ENCODE peak calls at places on chromosomes 13 and 19, in four cellular contexts. G is kidney epithelial cell, B is brain microvascular endothelial cell, C is heart right ventricle. Q is an unnamed sample.

GRCh38 chr19:40744554-40745401 is 5.5 kb downstream of the ACTMAP start:
- DNase-seq in G (no peak), B (no peak), C (no peak), Q (no peak)

GRCh38 chr19:54209058-54209747 is 8.5 kb downstream of the RPS9 start:
- DNase-seq in G (no peak), B (no peak), C (no peak), Q (no peak)

GRCh38 chr19:48654299-48655059 is 8.5 kb upstream of the CA11 start:
- DNase-seq in G (no peak), B (no peak), C (no peak), Q (no peak)

GRCh38 chr13:28601581-28601980 is 57.3 kb upstream of the POMP start:
- DNase-seq in G (no peak), B (no peak), C (no peak), Q (no peak)

GRCh38 chr19:13087295-13087694 is 15.4 kb downstream of the LYL1 start:
- DNase-seq in G (no peak), B (no peak), C (no peak), Q (no peak)

GRCh38 chr13:23724196-23724970 is 154.2 kb downstream of the TNFRSF19 start:
- DNase-seq in G (no peak), B (no peak), C (no peak), Q (no peak)

GRCh38 chr13:51921790-51922740 is 60.3 kb downstream of the CCDC70 start:
- DNase-seq in G (no peak), B (no peak), C (no peak), Q (no peak)

GRCh38 chr13:40438022-40438692 is 228.3 kb downstream of the FOXO1 start:
- DNase-seq in G (no peak), B (no peak), C (no peak), Q (no peak)

GRCh38 chr19:10642473-10642872 is 11.7 kb upstream of the ILF3 start:
- DNase-seq in G (no peak), B (no peak), C (no peak), Q (no peak)

GRCh38 chr13:41306271-41307150 is 4.6 kb upstream of the NAA16 start:
- DNase-seq in G (no peak), B (peak), C (no peak), Q (no peak)

DNA sequence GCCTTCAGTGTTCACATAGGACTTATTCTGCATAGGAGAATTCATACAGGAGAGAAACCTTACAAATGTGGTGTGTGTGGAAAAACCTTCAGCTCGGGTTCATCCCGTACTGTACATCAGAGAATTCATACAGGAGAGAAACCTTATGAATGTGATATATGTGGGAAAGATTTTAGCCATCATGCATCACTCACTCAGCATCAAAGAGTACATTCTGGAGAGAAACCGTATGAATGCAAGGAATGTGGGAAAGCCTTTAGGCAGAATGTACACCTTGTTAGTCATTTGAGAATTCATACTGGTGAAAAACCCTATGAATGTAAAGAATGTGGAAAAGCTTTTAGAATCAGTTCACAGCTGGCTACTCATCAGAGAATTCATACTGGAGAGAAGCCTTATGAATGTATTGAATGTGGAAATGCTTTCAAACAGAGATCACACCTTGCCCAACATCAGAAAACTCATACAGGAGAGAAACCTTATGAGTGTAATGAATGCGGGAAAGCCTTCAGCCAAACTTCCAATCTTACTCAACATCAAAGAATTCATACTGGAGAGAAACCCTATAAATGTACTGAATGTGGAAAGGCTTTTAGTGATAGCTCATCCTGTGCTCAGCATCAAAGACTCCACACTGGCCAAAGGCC is 13.4 kb upstream of the ZFP28 start:
- DNase-seq in G (no peak), B (no peak), C (no peak), Q (no peak)
- H3K4me3 ChIP-seq in G (no peak), B (no peak), C (no peak), Q (no peak)

GRCh38 chr13:100674848-100675659 is 459 bp upstream of the TMTC4 start:
- DNase-seq in G (peak), B (peak), C (peak), Q (peak)
- TF ChIP-seq CTCF in G (peak), B (peak), C (no peak), Q (peak)

GRCh38 chr19:1070931-1071791 is 4.2 kb downstream of the ARHGAP45 start:
- DNase-seq in G (no peak), B (no peak), C (no peak), Q (no peak)
- H3K4me3 ChIP-seq in G (no peak), B (no peak), C (no peak), Q (no peak)

GRCh38 chr19:3119071-3119781 is 16.6 kb upstream of the GNA15 start:
- DNase-seq in G (no peak), B (no peak), C (no peak), Q (no peak)

GRCh38 chr19:3121821-3122511 is 13.9 kb upstream of the GNA15 start:
- DNase-seq in G (no peak), B (no peak), C (no peak), Q (no peak)

GRCh38 chr19:3121396-3121795 is 14.4 kb upstream of the GNA15 start:
- DNase-seq in G (no peak), B (no peak), C (no peak), Q (no peak)

GRCh38 chr19:3119782-3120380 is 16.0 kb upstream of the GNA15 start:
- DNase-seq in G (no peak), B (no peak), C (no peak), Q (no peak)

GRCh38 chr19:3120611-3121231 is 15.1 kb upstream of the GNA15 start:
- DNase-seq in G (no peak), B (no peak), C (no peak), Q (no peak)
- TF ChIP-seq CTCF in G (no peak), B (no peak), C (no peak), Q (no peak)

GRCh38 chr19:9323919-9324583 is at the start of gene ZNF559:
- DNase-seq in G (peak), B (peak), C (peak), Q (peak)

GRCh38 chr19:9323557-9323918 is 441 bp upstream of the ZNF559 start:
- DNase-seq in G (peak), B (peak), C (peak), Q (peak)

GRCh38 chr19:9321338-9321737 is 2.6 kb upstream of the ZNF559 start:
- DNase-seq in G (no peak), B (no peak), C (no peak), Q (no peak)

GRCh38 chr19:9329999-9330398 is 6.0 kb downstream of the ZNF559 start:
- DNase-seq in G (no peak), B (no peak), C (no peak), Q (no peak)

DNA sequence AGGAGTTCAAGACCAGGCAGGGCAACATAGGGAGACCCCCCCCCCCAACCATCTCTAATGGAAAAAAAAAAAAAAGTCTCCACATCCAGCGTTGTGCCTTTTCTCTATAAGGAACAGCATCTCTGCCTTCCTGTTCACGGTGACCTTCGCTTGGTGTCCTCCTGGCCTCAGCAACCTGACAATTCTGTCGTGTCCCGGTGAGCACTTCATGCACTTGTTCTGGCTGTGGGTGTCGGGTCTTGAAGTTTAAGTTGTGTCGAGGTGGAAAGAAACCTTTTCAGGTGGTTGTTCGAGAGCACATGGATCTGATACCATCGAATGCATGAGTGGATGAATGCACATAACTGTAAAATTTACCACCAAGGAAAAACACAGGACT is 594 bp downstream of the ZNF559 start:
- DNase-seq in G (no peak), B (no peak), C (no peak), Q (no peak)
- H3K4me3 ChIP-seq in G (peak), B (peak), C (peak), Q (peak)

GRCh38 chr13:108663710-108664109 is 34.3 kb downstream of the MYO16 start:
- DNase-seq in G (no peak), B (no peak), C (no peak), Q (no peak)
- TF ChIP-seq CTCF in G (no peak), B (no peak), C (no peak), Q (no peak)